ENCODE peak calls at places on chromosomes 16 and 17, in four cellular contexts. Q is K562, B is HL-60, U is GM12878. X is an unnamed sample.

GRCh38 chr16:56275076-56275475 is 83.8 kb downstream of the GNAO1 start:
- DNase-seq in Q (peak; percentile 43), B (no peak), U (no peak), X (no peak)

GRCh38 chr17:48589831-48590602 is at the start of gene HOXB3:
- DNase-seq in Q (no peak), B (no peak), U (no peak), X (no peak)

GRCh38 chr17:63452091-63452978 is 6.2 kb upstream of the CYB561 start:
- DNase-seq in Q (no peak), B (no peak), U (no peak), X (no peak)

GRCh38 chr16:54374136-54374535 is 87.5 kb upstream of the IRX3 start:
- DNase-seq in Q (no peak), B (no peak), U (no peak), X (no peak)

GRCh38 chr17:48261297-48261880 is 153.8 kb downstream of the SNX11 start:
- DNase-seq in Q (peak; percentile 83), B (no peak), U (no peak), X (no peak)

GRCh38 chr17:78172284-78173024 is 4.1 kb downstream of the SYNGR2 start:
- DNase-seq in Q (no peak), B (no peak), U (no peak), X (no peak)

GRCh38 chr16:74903882-74904678 is 80.8 kb downstream of the WDR59 start:
- DNase-seq in Q (no peak), B (no peak), U (no peak), X (no peak)

GRCh38 chr16:88442811-88443576 is 10.1 kb upstream of the ZFPM1 start:
- DNase-seq in Q (peak; percentile 85), B (no peak), U (no peak), X (peak; percentile 100)

GRCh38 chr17:19728114-19728495 is 11.7 kb upstream of the SLC47A2 start:
- DNase-seq in Q (no peak), B (peak; percentile 36), U (no peak), X (no peak)

GRCh38 chr17:34499576-34499975 is 79.8 kb upstream of the TMEM132E start:
- DNase-seq in Q (peak; percentile 34), B (no peak), U (no peak), X (no peak)

GRCh38 chr17:1398028-1398427 is 2.0 kb downstream of the YWHAE start:
- DNase-seq in Q (no peak), B (no peak), U (no peak), X (no peak)

GRCh38 chr17:39194089-39194984 is 3.1 kb downstream of the CACNB1 start:
- DNase-seq in Q (peak; percentile 90), B (peak; percentile 57), U (no peak), X (no peak)

GRCh38 chr16:84648595-84649510 is 542 bp downstream of the KLHL36 start:
- DNase-seq in Q (peak; percentile 66), B (no peak), U (no peak), X (peak; percentile 80)

GRCh38 chr17:77942111-77942988 is 16.2 kb upstream of the TNRC6C start:
- DNase-seq in Q (no peak), B (no peak), U (no peak), X (no peak)

GRCh38 chr16:81823734-81824133 is 44.6 kb downstream of the PLCG2 start:
- DNase-seq in Q (no peak), B (no peak), U (no peak), X (no peak)

GRCh38 chr16:30615358-30616076 is 5.3 kb upstream of the ZNF689 start:
- DNase-seq in Q (peak; percentile 48), B (no peak), U (no peak), X (no peak)

GRCh38 chr16:86809458-86809955 is 231.2 kb downstream of the FOXL1 start:
- DNase-seq in Q (no peak), B (no peak), U (no peak), X (no peak)

GRCh38 chr17:78357687-78358537 is 2.0 kb downstream of the SOCS3 start:
- DNase-seq in Q (no peak), B (no peak), U (no peak), X (no peak)

GRCh38 chr16:6926762-6927161 is 405.9 kb upstream of the RBFOX1 start:
- DNase-seq in Q (no peak), B (no peak), U (no peak), X (no peak)

GRCh38 chr16:53209489-53209888 is 154.7 kb downstream of the CHD9 start:
- DNase-seq in Q (peak; percentile 27), B (no peak), U (no peak), X (no peak)

GRCh38 chr17:882827-883585 is 96.6 kb downstream of the NXN start:
- DNase-seq in Q (no peak), B (no peak), U (no peak), X (no peak)

GRCh38 chr16:89484923-89485679 is 5.3 kb downstream of the ANKRD11 start:
- DNase-seq in Q (no peak), B (no peak), U (peak; percentile 41), X (no peak)

GRCh38 chr17:63945851-63946439 is 13.8 kb upstream of the CD79B start:
- DNase-seq in Q (no peak), B (no peak), U (no peak), X (peak; percentile 70)

GRCh38 chr16:14015017-14015416 is 56.1 kb upstream of the MRTFB start:
- DNase-seq in Q (no peak), B (no peak), U (no peak), X (no peak)

GRCh38 chr16:13077816-13078215 is 176.4 kb downstream of the SHISA9 start:
- DNase-seq in Q (no peak), B (no peak), U (no peak), X (no peak)

GRCh38 chr17:81152288-81152848 is 12.9 kb upstream of the PVALEF start:
- DNase-seq in Q (no peak), B (no peak), U (no peak), X (no peak)

GRCh38 chr17:40548491-40548981 is 16.7 kb downstream of the CCR7 start:
- DNase-seq in Q (no peak), B (no peak), U (no peak), X (no peak)

GRCh38 chr17:40551874-40552768 is 13.2 kb downstream of the CCR7 start:
- DNase-seq in Q (peak; percentile 0), B (no peak), U (no peak), X (no peak)

GRCh38 chr17:40551091-40551873 is 14.0 kb downstream of the CCR7 start:
- DNase-seq in Q (peak; percentile 3), B (no peak), U (no peak), X (no peak)

GRCh38 chr17:40548982-40549680 is 16.1 kb downstream of the CCR7 start:
- DNase-seq in Q (no peak), B (no peak), U (no peak), X (no peak)

DNA sequence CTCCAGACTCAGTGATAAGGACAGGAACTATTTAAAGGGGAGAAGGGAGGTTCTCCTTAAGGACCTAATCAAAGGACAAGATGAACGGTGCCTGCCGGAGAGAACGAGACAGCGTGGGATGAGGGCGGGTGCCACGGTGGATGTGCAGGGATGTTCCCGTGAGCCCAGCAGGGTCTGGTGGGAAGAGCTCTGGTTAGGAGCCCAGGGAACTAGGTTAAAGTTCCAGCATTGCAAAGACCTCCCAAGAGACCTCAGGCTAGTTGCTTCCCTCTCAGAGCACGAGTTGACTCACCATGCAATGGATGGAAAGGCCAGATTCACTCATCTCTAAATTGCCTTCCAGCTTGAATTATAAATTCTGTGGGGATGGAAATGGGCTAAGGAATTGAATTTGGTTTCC is 14.7 kb downstream of the CCR7 start:
- DNase-seq in Q (no peak), B (no peak), U (no peak), X (no peak)
- TF ChIP-seq SPI1 in Q (no peak), B (no peak), U (no peak), X (no peak)

DNA sequence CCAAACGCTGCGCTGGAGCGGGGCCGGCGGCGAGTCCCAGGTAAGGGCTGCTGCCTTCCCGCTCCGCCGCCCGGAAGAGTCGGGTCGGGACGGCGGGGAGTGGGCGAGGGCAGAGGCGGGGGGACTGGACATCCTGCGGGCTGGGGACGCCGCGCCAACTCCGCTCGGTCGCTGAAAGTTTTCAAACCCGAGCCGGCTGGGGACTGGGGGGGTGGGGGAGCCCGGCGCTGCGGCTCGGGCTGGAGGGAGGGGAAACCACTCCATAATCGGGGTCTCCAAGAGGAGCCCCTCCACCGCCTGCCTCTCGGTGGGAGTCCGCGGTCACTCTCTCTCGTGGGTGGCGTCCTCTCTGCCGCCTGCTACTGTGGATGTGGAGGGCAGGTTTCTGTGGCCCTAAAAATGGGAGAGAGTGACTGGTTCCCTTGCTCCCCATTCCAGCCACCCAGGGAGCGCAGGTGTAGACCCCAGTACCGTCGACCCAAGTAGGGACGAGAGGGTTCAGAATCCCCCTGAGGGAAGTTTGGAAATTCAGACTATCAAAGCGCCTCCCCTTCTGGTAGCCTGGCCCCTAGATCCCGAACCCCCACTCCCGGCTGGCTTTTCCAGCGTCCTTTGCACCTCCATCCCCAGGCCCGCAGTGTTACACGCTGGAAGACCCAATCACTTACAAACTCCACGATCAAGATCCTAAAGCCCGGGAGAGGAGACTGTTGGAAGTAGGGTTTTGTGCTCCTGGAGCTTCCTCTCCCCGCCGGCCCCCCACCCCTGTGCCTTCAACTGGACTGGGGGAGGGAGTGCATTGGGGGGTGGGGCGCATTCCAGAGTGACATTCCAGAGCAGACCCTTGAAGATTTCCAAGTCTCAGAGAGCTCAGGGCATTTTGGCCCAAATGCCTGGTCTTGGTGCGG is 850 bp downstream of the GPRC5C start:
- DNase-seq in Q (no peak), B (no peak), U (no peak), X (no peak)
- TF ChIP-seq POLR2AphosphoS5 in Q (no peak), B (no peak), U (no peak), X (no peak)

GRCh38 chr17:36469733-36470132 is 16.7 kb upstream of the ZNHIT3 start:
- DNase-seq in Q (no peak), B (no peak), U (no peak), X (no peak)

GRCh38 chr17:36474571-36474970 is 11.9 kb upstream of the ZNHIT3 start:
- DNase-seq in Q (no peak), B (no peak), U (no peak), X (no peak)

GRCh38 chr17:36470499-36470898 is 16.0 kb upstream of the ZNHIT3 start:
- DNase-seq in Q (no peak), B (no peak), U (no peak), X (no peak)

GRCh38 chr17:36475346-36475970 is 11.0 kb upstream of the ZNHIT3 start:
- DNase-seq in Q (no peak), B (no peak), U (no peak), X (no peak)
- TF ChIP-seq SPI1 in Q (no peak), B (no peak), U (no peak), X (no peak)

GRCh38 chr17:43024407-43025289 is at the start of gene RND2:
- DNase-seq in Q (peak; percentile 98), B (no peak), U (peak; percentile 40), X (peak; percentile 91)
- TF ChIP-seq POLR2AphosphoS5 in Q (peak; percentile 77), B (peak; percentile 12), U (no peak), X (no peak)

GRCh38 chr17:42094375-42095069 is 3.8 kb downstream of the ZNF385C start:
- DNase-seq in Q (no peak), B (no peak), U (no peak), X (no peak)
- TF ChIP-seq SPI1 in Q (no peak), B (no peak), U (no peak), X (no peak)

GRCh38 chr17:44348234-44348987 is 3.3 kb downstream of the GRN start:
- DNase-seq in Q (no peak), B (peak; percentile 88), U (peak; percentile 91), X (peak; percentile 71)
- TF ChIP-seq POLR2AphosphoS5 in Q (no peak), B (no peak), U (peak; percentile 36), X (no peak)

GRCh38 chr17:50161023-50161910 is 4.5 kb upstream of the SGCA start:
- DNase-seq in Q (peak; percentile 94), B (peak; percentile 82), U (peak; percentile 80), X (peak; percentile 99)
- TF ChIP-seq SPI1 in Q (no peak), B (no peak), U (no peak), X (no peak)

X was measured in GM12891.